ENCODE peak calls at places on chromosomes 6 and 20, in seven cellular contexts. M, P, U, D, I, K and W are unnamed samples. For H3K4me1 and H3K27me3, the result is how much of the 10 kb centered on the place peaks cover.

GRCh38 chr6:62645274-62645673 is 359.2 kb upstream of the KHDRBS2 start:
- DNase-seq in M (no peak), P (no peak), U (no peak), D (no peak), I (no peak), K (no peak), W (no peak)

GRCh38 chr6:78400076-78400475 is 467.3 kb upstream of the IRAK1BP1 start:
- DNase-seq in M (no peak), P (no peak), U (no peak), D (no peak), I (no peak), K (no peak), W (no peak)

GRCh38 chr6:138979365-138979764 is 8.7 kb downstream of the REPS1 start:
- DNase-seq in M (no peak), P (no peak), U (no peak), D (no peak), I (no peak), K (no peak), W (no peak)

GRCh38 chr6:162363757-162364156 is 363.8 kb downstream of the PRKN start:
- DNase-seq in M (no peak), P (no peak), U (no peak), D (no peak), I (no peak), K (no peak), W (no peak)

GRCh38 chr6:15148356-15149058 is 97.4 kb upstream of the JARID2 start:
- DNase-seq in M (no peak), P (no peak), U (no peak), D (no peak), I (no peak), K (no peak), W (no peak)

GRCh38 chr6:1766663-1767062 is 156.9 kb downstream of the FOXC1 start:
- DNase-seq in M (peak), P (peak), U (no peak), D (no peak), I (no peak), K (no peak), W (peak)

GRCh38 chr6:115896538-115897129 is 164.1 kb downstream of the FRK start:
- DNase-seq in M (no peak), P (no peak), U (no peak), D (no peak), I (no peak), K (no peak), W (no peak)

GRCh38 chr6:24431045-24431451 is 28.3 kb downstream of the MRS2 start:
- DNase-seq in M (no peak), P (no peak), U (no peak), D (no peak), I (no peak), K (no peak), W (peak)

GRCh38 chr20:48260370-48260769 is 475.1 kb upstream of the SULF2 start:
- DNase-seq in M (no peak), P (peak), U (no peak), D (no peak), I (no peak), K (no peak), W (no peak)

GRCh38 chr6:340991-341827 is 48.9 kb downstream of the DUSP22 start:
- DNase-seq in M (no peak), P (no peak), U (peak), D (no peak), I (no peak), K (peak), W (no peak)

GRCh38 chr6:155224618-155225017 is 39.2 kb upstream of the CLDN20 start:
- DNase-seq in M (no peak), P (no peak), U (no peak), D (no peak), I (no peak), K (no peak), W (no peak)

GRCh38 chr6:107653183-107653580 is 163.3 kb downstream of the SOBP start:
- DNase-seq in M (no peak), P (peak), U (no peak), D (no peak), I (no peak), K (no peak), W (no peak)

GRCh38 chr20:24691901-24692351 is 222.5 kb downstream of the SYNDIG1 start:
- DNase-seq in M (no peak), P (no peak), U (no peak), D (no peak), I (peak), K (peak), W (peak)

GRCh38 chr20:31824554-31825313 is 5.6 kb downstream of the MYLK2 start:
- DNase-seq in M (no peak), P (no peak), U (no peak), D (no peak), I (no peak), K (no peak), W (no peak)

GRCh38 chr20:36848078-36848660 is 27.8 kb upstream of the TLDC2 start:
- DNase-seq in M (peak), P (peak), U (no peak), D (no peak), I (no peak), K (no peak), W (no peak)

GRCh38 chr6:21753571-21754108 is 160.1 kb downstream of the SOX4 start:
- DNase-seq in M (no peak), P (no peak), U (no peak), D (no peak), I (peak), K (no peak), W (no peak)

GRCh38 chr6:2764610-2765165 is 505 bp upstream of the WRNIP1 start:
- DNase-seq in M (peak), P (peak), U (peak), D (no peak), I (no peak), K (peak), W (peak)

GRCh38 chr20:37380864-37381579 is 35.1 kb downstream of the SRC start:
- DNase-seq in M (peak), P (no peak), U (no peak), D (no peak), I (no peak), K (no peak), W (no peak)

GRCh38 chr6:27720607-27721580 is 191.3 kb downstream of the OR2B2 start:
- DNase-seq in M (no peak), P (no peak), U (no peak), D (no peak), I (no peak), K (no peak), W (peak)

GRCh38 chr6:137095093-137095492 is 50.3 kb upstream of the IL20RA start:
- DNase-seq in M (no peak), P (no peak), U (no peak), D (no peak), I (no peak), K (no peak), W (no peak)

GRCh38 chr20:36339646-36340592 is 33.8 kb downstream of the DLGAP4 start:
- DNase-seq in M (no peak), P (no peak), U (no peak), D (no peak), I (no peak), K (no peak), W (no peak)

GRCh38 chr20:49166534-49167449 is 21.3 kb downstream of the STAU1 start:
- DNase-seq in M (no peak), P (no peak), U (no peak), D (no peak), I (no peak), K (no peak), W (no peak)

GRCh38 chr6:13560651-13561044 is 13.8 kb upstream of the SIRT5 start:
- DNase-seq in M (no peak), P (no peak), U (no peak), D (no peak), I (no peak), K (no peak), W (peak)

GRCh38 chr6:116564921-116565872 is 6.1 kb upstream of the RWDD1 start:
- DNase-seq in M (no peak), P (peak), U (peak), D (no peak), I (no peak), K (no peak), W (peak)

GRCh38 chr6:3026811-3027626 is 27.3 kb downstream of the NQO2 start:
- DNase-seq in M (no peak), P (peak), U (no peak), D (no peak), I (no peak), K (peak), W (no peak)

GRCh38 chr6:16420715-16421461 is 182.5 kb downstream of the GMPR start:
- DNase-seq in M (no peak), P (no peak), U (no peak), D (no peak), I (no peak), K (no peak), W (no peak)

GRCh38 chr6:144931172-144932035 is 646.3 kb downstream of the UTRN start:
- DNase-seq in M (peak), P (no peak), U (peak), D (no peak), I (no peak), K (peak), W (peak)

GRCh38 chr6:81774542-81774941 is 22.1 kb upstream of the TENT5A start:
- DNase-seq in M (no peak), P (no peak), U (no peak), D (no peak), I (no peak), K (no peak), W (no peak)

GRCh38 chr20:22931653-22932052 is 103.5 kb upstream of the SSTR4 start:
- DNase-seq in M (no peak), P (no peak), U (no peak), D (no peak), I (no peak), K (no peak), W (no peak)

GRCh38 chr6:127420558-127420957 is 38.6 kb downstream of the KIAA0408 start:
- DNase-seq in M (peak), P (peak), U (peak), D (no peak), I (no peak), K (peak), W (peak)

GRCh38 chr6:1815827-1816452 is 206.2 kb downstream of the FOXC1 start:
- DNase-seq in M (no peak), P (no peak), U (no peak), D (no peak), I (no peak), K (no peak), W (no peak)

GRCh38 chr20:38875170-38875993 is 50.8 kb upstream of the FAM83D start:
- DNase-seq in M (no peak), P (no peak), U (peak), D (no peak), I (no peak), K (peak), W (no peak)

GRCh38 chr6:137928286-137928685 is 61.2 kb downstream of the TNFAIP3 start:
- DNase-seq in M (no peak), P (peak), U (no peak), D (no peak), I (no peak), K (peak), W (no peak)

GRCh38 chr6:154127638-154128037 is 88.6 kb downstream of the OPRM1 start:
- DNase-seq in M (no peak), P (no peak), U (no peak), D (no peak), I (no peak), K (no peak), W (no peak)

GRCh38 chr20:56735087-56735642 is 106.1 kb downstream of the TFAP2C start:
- DNase-seq in M (no peak), P (no peak), U (no peak), D (no peak), I (no peak), K (no peak), W (no peak)

GRCh38 chr6:53299331-53299835 is 49.4 kb downstream of the ELOVL5 start:
- DNase-seq in M (no peak), P (no peak), U (no peak), D (no peak), I (no peak), K (no peak), W (no peak)

GRCh38 chr6:53306819-53307347 is 41.9 kb downstream of the ELOVL5 start:
- DNase-seq in M (no peak), P (no peak), U (no peak), D (no peak), I (no peak), K (no peak), W (no peak)

GRCh38 chr6:53300656-53301551 is 47.8 kb downstream of the ELOVL5 start:
- DNase-seq in M (no peak), P (peak), U (peak), D (no peak), I (no peak), K (peak), W (peak)

GRCh38 chr6:53301801-53302537 is 46.8 kb downstream of the ELOVL5 start:
- DNase-seq in M (no peak), P (no peak), U (no peak), D (no peak), I (no peak), K (no peak), W (no peak)

DNA sequence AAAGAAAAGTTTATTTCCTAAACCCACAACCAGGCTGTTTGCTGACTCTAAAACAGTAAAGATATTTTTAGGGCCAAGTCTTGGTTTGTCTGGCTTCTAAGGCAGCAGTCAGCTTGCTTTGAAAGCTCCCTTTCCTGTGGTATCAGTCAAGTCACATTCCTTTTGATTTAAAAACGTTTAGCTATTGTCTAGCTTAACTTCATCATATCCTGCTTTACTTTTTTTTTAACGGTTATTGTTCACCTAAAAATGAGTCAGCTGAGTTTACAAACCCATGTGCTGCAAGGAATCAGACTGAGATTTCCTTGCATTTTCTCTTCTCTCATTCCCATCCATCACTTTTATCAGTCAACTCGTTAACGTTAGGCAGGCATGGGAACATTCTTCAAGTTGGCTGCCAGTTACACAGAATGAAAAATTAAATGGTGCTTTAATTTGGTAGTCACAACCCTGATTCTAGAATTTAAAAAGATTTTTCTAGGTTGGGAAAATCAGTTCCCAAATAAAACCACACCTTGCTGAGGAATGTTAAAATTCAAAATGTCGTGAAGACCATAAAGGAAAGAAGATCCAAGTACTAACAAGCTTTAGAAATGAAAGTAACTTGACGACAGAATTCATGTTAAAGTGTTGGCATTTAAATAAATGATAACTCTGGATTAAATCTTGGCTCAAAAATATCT is 45.9 kb downstream of the ELOVL5 start:
- DNase-seq in M (no peak), P (no peak), U (no peak), D (no peak), I (no peak), K (no peak), W (no peak)
- TF ChIP-seq POLR2A in M (no peak), P (no peak), U (peak), D (no peak), I (no peak), K (no peak), W (no peak)

GRCh38 chr6:12293234-12293930 is 3.2 kb downstream of the EDN1 start:
- DNase-seq in M (no peak), P (no peak), U (no peak), D (no peak), I (no peak), K (no peak), W (no peak)
- H3K4me1 ChIP-seq in M (under half), P (under half), U (under half), D (under half), I (under half), K (under half), W (under half)

DNA sequence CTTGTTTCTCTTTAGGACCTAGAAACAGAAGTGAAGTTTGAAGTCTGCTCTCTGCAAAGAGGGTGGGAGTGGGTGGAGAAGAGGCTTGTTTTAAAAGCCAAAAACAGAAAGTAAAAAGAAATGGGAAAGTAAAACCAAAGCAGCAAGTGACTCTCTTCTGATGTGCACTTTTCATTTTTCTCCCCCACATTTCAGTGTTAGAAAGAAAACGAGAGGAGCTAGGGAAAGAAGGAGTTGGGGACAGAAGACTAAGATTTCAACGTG is 1.3 kb downstream of the C6orf141 start:
- DNase-seq in M (no peak), P (no peak), U (no peak), D (no peak), I (no peak), K (no peak), W (no peak)
- H3K27me3 ChIP-seq in M (under half), P (under half), U (under half), D (under half), I (under half), K (under half), W (under half)

DNA sequence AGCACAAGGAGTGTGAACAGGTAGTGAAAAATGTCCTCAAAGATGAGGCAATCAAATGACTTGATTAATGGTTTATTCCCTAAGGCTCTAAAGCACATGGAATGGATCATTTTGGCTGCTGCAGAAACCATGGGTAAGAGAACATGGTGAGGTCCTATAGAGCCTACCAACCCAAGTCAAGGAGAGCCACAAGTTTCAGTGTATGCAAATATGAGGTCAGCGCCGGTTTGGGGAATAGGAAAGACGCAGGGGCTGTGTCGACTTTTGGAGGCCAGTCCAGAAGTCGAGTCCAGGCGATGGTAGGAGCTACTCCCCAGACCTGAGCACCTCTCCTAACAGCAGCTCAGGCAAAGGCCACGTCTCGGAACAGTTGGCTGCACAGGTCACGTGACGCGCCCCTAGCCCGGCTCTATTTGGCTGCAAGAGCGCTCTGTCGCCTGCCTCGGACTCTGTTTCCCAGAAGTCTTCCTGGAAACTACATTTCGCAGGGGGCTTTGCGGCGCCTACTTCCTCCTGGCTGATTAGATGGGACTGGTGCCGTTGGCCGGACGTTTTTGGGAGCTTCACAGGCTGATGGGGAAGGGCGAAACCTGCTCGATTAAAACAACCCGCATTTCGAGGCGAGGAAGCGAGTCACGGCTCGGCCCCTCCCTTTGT is 74.4 kb upstream of the CHD6 start:
- DNase-seq in M (peak), P (peak), U (peak), D (peak), I (peak), K (peak), W (peak)
- TF ChIP-seq POLR2A in M (no peak), P (peak), U (peak), D (no peak), I (no peak), K (no peak), W (no peak)

GRCh38 chr20:1397710-1398109 is 4.9 kb upstream of the FKBP1A start:
- DNase-seq in M (no peak), P (no peak), U (no peak), D (no peak), I (no peak), K (no peak), W (no peak)
- H3K4me1 ChIP-seq in M (under half), P (under half), U (under half), D (under half), I (under half), K (under half), W (under half)

GRCh38 chr6:51249798-51250197 is 431.1 kb downstream of the TFAP2B start:
- DNase-seq in M (no peak), P (no peak), U (no peak), D (no peak), I (no peak), K (no peak), W (no peak)
- H3K27me3 ChIP-seq in M (under half), P (under half), U (under half), D (under half), I (under half), K (under half), W (under half)

GRCh38 chr6:169723200-169723909 is 945 bp downstream of the PHF10 start:
- DNase-seq in M (peak), P (peak), U (peak), D (peak), I (peak), K (peak), W (peak)
- TF ChIP-seq POLR2A in M (no peak), P (peak), U (peak), D (no peak), I (no peak), K (no peak), W (no peak)

DNA sequence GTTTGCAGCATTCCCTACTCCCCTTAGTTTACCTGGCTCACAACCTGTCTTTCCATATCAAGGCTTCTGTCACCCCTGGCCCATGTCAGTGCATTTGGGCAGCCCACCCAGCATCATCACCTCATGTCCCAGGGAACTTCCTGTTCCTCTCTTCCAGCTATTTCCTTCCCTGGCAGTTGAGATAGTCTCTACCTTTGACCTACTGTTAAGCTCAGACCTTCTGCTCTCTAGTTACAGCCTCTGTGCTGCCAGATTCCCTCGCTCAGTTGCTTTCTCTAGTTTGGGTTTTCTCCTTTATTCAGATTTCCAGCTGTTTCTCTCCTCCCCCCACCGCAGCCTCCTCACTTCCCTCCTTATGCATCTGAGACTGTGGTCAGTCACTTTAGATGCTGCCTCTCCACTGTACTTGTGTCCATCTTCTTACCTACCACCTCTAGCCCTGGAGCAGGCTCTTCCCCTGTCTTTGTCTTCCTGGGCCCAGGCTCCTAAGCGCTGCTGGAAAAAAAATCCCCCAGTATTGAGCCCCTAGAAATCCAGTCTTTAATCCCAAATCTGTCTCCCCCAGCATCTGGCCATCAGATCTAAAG is 16.3 kb downstream of the PTPN1 start:
- DNase-seq in M (no peak), P (no peak), U (no peak), D (no peak), I (peak), K (no peak), W (no peak)
- H3K4me1 ChIP-seq in M (under half), P (half or more), U (half or more), D (under half), I (half or more), K (half or more), W (under half)

GRCh38 chr20:62993856-62994494 is 12.8 kb downstream of the BHLHE23 start:
- DNase-seq in M (no peak), P (no peak), U (no peak), D (no peak), I (no peak), K (no peak), W (no peak)

GRCh38 chr20:62996596-62996982 is 10.2 kb downstream of the BHLHE23 start:
- DNase-seq in M (no peak), P (no peak), U (no peak), D (no peak), I (no peak), K (no peak), W (no peak)

GRCh38 chr20:62995481-62995880 is 11.3 kb downstream of the BHLHE23 start:
- DNase-seq in M (no peak), P (no peak), U (no peak), D (no peak), I (no peak), K (no peak), W (no peak)

GRCh38 chr20:62995898-62996595 is 10.7 kb downstream of the BHLHE23 start:
- DNase-seq in M (no peak), P (peak), U (no peak), D (no peak), I (no peak), K (no peak), W (no peak)

GRCh38 chr20:62994850-62995249 is 11.9 kb downstream of the BHLHE23 start:
- DNase-seq in M (no peak), P (no peak), U (no peak), D (no peak), I (no peak), K (no peak), W (no peak)
- H3K27me3 ChIP-seq in M (under half), P (half or more), U (under half), D (under half), I (under half), K (under half), W (under half)

GRCh38 chr6:151229401-151230276 is 10.1 kb upstream of the AKAP12 start:
- DNase-seq in M (no peak), P (no peak), U (no peak), D (no peak), I (no peak), K (no peak), W (no peak)
- TF ChIP-seq POLR2A in M (no peak), P (no peak), U (no peak), D (no peak), I (no peak), K (no peak), W (no peak)